ENCODE peak calls at places on chromosomes 16 and 17, in eight cellular contexts. G is Caco-2; Y is HuH-7.5; X is activated naive CD4-positive, alpha-beta T cell treated with anti-CD3 and anti-CD28 coated beads, Interleukin-2, amount 10 ng/mL, durations not matched to agents 7 days and 5 days; C is naive thymus-derived CD4-positive, alpha-beta T cell; O is sigmoid colon; V is NCI-H1048; Z is A549. L is an unnamed sample.

GRCh38 chr17:4533522-4534502 is 21.4 kb downstream of the MYBBP1A start:
- DNase-seq in G (no peak), Y (no peak), Z (no peak), X (no peak), C (no peak), V (no peak), O (no peak), L (no peak)

GRCh38 chr17:76951375-76951905 is 83.2 kb downstream of the MGAT5B start:
- DNase-seq in Y (no peak), G (no peak), C (no peak), X (no peak), V (no peak), Z (no peak), O (no peak), L (no peak)

GRCh38 chr17:5526821-5527598 is 40.6 kb downstream of the MIS12 start:
- DNase-seq in Z (peak), C (no peak), X (peak), O (peak), Y (no peak), V (no peak), G (peak), L (no peak)

GRCh38 chr16:77431131-77431670 is 3.6 kb downstream of the ADAMTS18 start:
- DNase-seq in X (no peak), V (no peak), Y (no peak), C (no peak), Z (no peak), O (no peak), G (no peak), L (no peak)

GRCh38 chr17:79547586-79547985 is 63.3 kb downstream of the RBFOX3 start:
- DNase-seq in Z (no peak), Y (no peak), G (no peak), X (no peak), O (peak), C (no peak), V (no peak), L (no peak)

GRCh38 chr16:20410153-20410723 is 904 bp downstream of the ACSM5 start:
- DNase-seq in C (no peak), G (no peak), Y (no peak), V (no peak), Z (no peak), X (no peak), O (no peak), L (no peak)

GRCh38 chr16:6066601-6067000 is 969.0 kb upstream of the EEF2KMT start:
- DNase-seq in Y (no peak), C (no peak), V (no peak), X (no peak), O (no peak), Z (no peak), G (no peak), L (no peak)

GRCh38 chr17:72187544-72187943 is 66.7 kb downstream of the SOX9 start:
- DNase-seq in G (no peak), Z (no peak), O (no peak), C (no peak), Y (no peak), X (no peak), V (no peak), L (no peak)

GRCh38 chr17:14268264-14268663 is 31.6 kb upstream of the CDRT15 start:
- DNase-seq in X (no peak), V (no peak), G (no peak), O (no peak), Y (no peak), Z (no peak), C (no peak), L (no peak)

GRCh38 chr16:86203557-86204275 is 304.8 kb downstream of the IRF8 start:
- DNase-seq in O (no peak), Z (no peak), G (no peak), V (no peak), C (no peak), Y (no peak), X (no peak), L (no peak)

GRCh38 chr16:28063047-28063521 is 430 bp downstream of the GSG1L start:
- DNase-seq in V (no peak), G (no peak), Y (no peak), O (no peak), X (peak), Z (no peak), C (no peak), L (no peak)

GRCh38 chr17:76585649-76586593 is at the start of gene ST6GALNAC2:
- DNase-seq in X (peak), G (peak), Y (peak), V (no peak), O (peak), C (no peak), Z (peak), L (no peak)

GRCh38 chr16:4675864-4676786 is 17.2 kb upstream of the NUDT16L1 start:
- DNase-seq in G (no peak), Z (no peak), Y (no peak), C (peak), X (peak), V (no peak), O (no peak), L (no peak)

GRCh38 chr17:66200685-66201092 is 8.8 kb upstream of the CEP112 start:
- DNase-seq in C (peak), O (no peak), Y (peak), Z (peak), X (peak), G (peak), V (peak), L (no peak)

GRCh38 chr16:85833540-85833914 is 34.0 kb downstream of the COX4I1 start:
- DNase-seq in Z (no peak), Y (no peak), O (no peak), V (no peak), G (no peak), X (no peak), C (no peak), L (no peak)

GRCh38 chr17:41692722-41693521 is 4.2 kb downstream of the EIF1 start:
- DNase-seq in X (no peak), C (peak), O (no peak), G (no peak), Z (no peak), Y (no peak), V (no peak), L (no peak)

GRCh38 chr16:4327782-4328579 is 12.1 kb downstream of the GLIS2 start:
- DNase-seq in G (no peak), V (no peak), Y (peak), O (peak), Z (no peak), X (peak), C (peak), L (peak)

GRCh38 chr16:46974352-46974751 is 878 bp upstream of the DNAJA2 start:
- DNase-seq in C (peak), G (no peak), O (no peak), Z (peak), V (no peak), Y (no peak), X (peak), L (no peak)

GRCh38 chr17:1546292-1546922 is 16.2 kb downstream of the PITPNA start:
- DNase-seq in C (no peak), O (no peak), V (no peak), Y (no peak), G (no peak), Z (no peak), X (no peak), L (no peak)